ENCODE peak calls at places on chromosomes 6 and 20, in four cellular contexts. One of them, this sample, is unnamed.

GRCh38 chr6:130482645-130483390 is 117.0 kb downstream of the TMEM200A start:
- DNase-seq in IMR-90: peak
- DNase-seq in HepG2: no peak
- DNase-seq in SK-N-SH: no peak
- DNase-seq in this sample: no peak

GRCh38 chr6:108550256-108550655 is 10.5 kb upstream of the FOXO3 start:
- DNase-seq in IMR-90: no peak
- DNase-seq in HepG2: no peak
- DNase-seq in SK-N-SH: no peak
- DNase-seq in this sample: no peak

GRCh38 chr6:467111-467510 is 75.6 kb downstream of the IRF4 start:
- DNase-seq in IMR-90: no peak
- DNase-seq in HepG2: no peak
- DNase-seq in SK-N-SH: no peak
- DNase-seq in this sample: no peak

GRCh38 chr6:122610690-122611455 is 668 bp downstream of the PKIB start:
- DNase-seq in IMR-90: no peak
- DNase-seq in HepG2: peak
- DNase-seq in SK-N-SH: peak
- DNase-seq in this sample: no peak

GRCh38 chr20:44736170-44737021 is 9.3 kb upstream of the KCNK15 start:
- DNase-seq in IMR-90: peak
- DNase-seq in HepG2: peak
- DNase-seq in SK-N-SH: no peak
- DNase-seq in this sample: peak

GRCh38 chr20:45347936-45348809 is at the start of gene SDC4:
- DNase-seq in IMR-90: peak
- DNase-seq in HepG2: no peak
- DNase-seq in SK-N-SH: peak
- DNase-seq in this sample: peak

GRCh38 chr6:24926192-24926591 is 9.6 kb downstream of the RIPOR2 start:
- DNase-seq in IMR-90: no peak
- DNase-seq in HepG2: peak
- DNase-seq in SK-N-SH: no peak
- DNase-seq in this sample: no peak

GRCh38 chr6:163324326-163324927 is 90.1 kb upstream of the QKI start:
- DNase-seq in IMR-90: no peak
- DNase-seq in HepG2: peak
- DNase-seq in SK-N-SH: no peak
- DNase-seq in this sample: no peak

GRCh38 chr20:43985608-43986316 is 71.1 kb downstream of the TOX2 start:
- DNase-seq in IMR-90: no peak
- DNase-seq in HepG2: no peak
- DNase-seq in SK-N-SH: no peak
- DNase-seq in this sample: no peak

GRCh38 chr6:52276130-52276529 is 8.4 kb downstream of the MCM3 start:
- DNase-seq in IMR-90: no peak
- DNase-seq in HepG2: no peak
- DNase-seq in SK-N-SH: no peak
- DNase-seq in this sample: no peak

DNA sequence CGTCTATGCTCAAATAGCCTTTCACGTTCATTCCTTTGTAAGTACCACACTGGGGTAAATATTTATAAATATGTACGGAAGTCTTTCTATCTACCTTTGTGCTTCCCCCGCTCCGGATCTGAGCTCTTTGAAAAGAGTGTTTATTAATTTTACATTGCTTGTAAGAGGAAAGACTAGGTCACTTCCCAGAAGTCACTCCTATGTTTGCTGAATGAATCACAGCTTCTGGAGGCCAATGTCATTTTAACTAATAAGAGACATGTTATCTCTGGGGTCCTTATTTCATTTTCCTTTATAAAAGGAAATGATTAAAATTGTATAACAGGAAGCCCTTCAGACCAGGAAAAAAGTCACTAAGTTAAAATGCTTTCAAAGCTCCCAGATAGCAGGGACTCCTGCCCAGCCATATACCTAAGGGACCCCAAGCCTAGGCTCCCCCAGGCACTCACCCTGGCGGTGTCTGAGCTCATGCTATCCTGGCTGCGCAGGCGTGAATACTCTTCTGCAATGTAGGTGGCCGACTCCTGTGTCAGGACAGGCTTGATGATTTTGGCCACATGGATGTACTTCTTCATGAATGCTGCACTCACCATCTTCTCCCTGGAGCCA is 12.6 kb downstream of the MCM3 start:
- DNase-seq in IMR-90: peak
- DNase-seq in HepG2: peak
- DNase-seq in SK-N-SH: no peak
- DNase-seq in this sample: no peak
- TF ChIP-seq MXI1 in IMR-90: no peak
- TF ChIP-seq MXI1 in HepG2: no peak
- TF ChIP-seq MXI1 in SK-N-SH: no peak
- TF ChIP-seq MXI1 in this sample: no peak

DNA sequence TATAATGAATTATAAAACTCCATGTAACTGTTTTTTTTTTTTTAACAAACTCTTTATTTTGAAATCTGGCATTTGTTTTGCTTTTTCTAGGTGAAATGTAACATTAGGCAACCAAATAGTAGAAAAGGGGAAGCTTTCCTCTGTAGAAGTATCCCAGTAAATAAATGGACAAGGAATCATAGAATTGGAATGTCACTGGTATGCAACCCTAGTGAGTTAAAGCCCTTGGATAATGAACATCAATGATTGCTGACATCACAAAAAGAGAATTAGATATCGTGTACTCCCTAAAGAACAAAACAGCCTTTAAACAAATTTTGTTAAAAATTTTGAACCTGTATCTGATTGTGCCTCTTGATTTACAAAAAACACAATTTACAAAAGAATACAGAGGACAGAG is 93.9 kb upstream of the OGFRL1 start:
- DNase-seq in IMR-90: peak
- DNase-seq in HepG2: no peak
- DNase-seq in SK-N-SH: no peak
- DNase-seq in this sample: no peak
- TF ChIP-seq MXI1 in IMR-90: no peak
- TF ChIP-seq MXI1 in HepG2: no peak
- TF ChIP-seq MXI1 in SK-N-SH: no peak
- TF ChIP-seq MXI1 in this sample: no peak

GRCh38 chr20:2307136-2307535 is 11.3 kb downstream of the TGM3 start:
- DNase-seq in IMR-90: no peak
- DNase-seq in HepG2: no peak
- DNase-seq in SK-N-SH: no peak
- DNase-seq in this sample: no peak
- TF ChIP-seq MXI1 in IMR-90: no peak
- TF ChIP-seq MXI1 in HepG2: no peak
- TF ChIP-seq MXI1 in SK-N-SH: no peak
- TF ChIP-seq MXI1 in this sample: no peak

GRCh38 chr6:126204598-126204997 is 135.3 kb upstream of the CENPW start:
- DNase-seq in IMR-90: no peak
- DNase-seq in HepG2: no peak
- DNase-seq in SK-N-SH: no peak
- DNase-seq in this sample: no peak
- TF ChIP-seq MXI1 in IMR-90: no peak
- TF ChIP-seq MXI1 in HepG2: no peak
- TF ChIP-seq MXI1 in SK-N-SH: no peak
- TF ChIP-seq MXI1 in this sample: no peak

DNA sequence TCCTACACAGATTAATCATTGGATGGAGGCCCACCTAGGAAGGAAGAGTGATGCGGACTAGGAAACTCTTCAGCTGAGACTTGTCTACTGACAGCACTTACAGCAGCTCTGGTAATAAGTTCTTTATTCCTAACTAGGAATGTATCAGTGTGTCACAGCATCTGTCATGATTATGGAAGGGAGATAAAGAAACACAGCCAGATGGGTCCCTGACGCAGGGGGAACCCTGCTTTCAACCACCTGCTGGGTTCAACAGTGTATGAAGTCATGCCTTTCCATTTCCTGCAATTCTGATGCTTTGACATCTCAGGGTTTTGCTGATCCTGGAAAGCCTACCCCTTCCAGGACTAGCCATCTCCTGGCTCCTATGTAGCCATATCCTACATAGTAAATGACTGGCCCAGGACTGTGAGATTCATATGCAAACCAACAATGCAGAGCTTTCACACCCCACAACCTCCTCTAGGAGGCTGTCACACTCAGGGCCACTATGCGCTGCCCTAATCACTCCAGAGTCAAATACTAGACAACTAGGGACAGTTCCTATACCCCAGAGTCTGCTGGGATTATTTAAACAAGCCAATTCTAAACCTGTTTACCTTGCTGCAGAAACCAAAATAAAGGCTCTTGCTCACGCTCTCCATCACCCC is 29.0 kb upstream of the MANEA start:
- DNase-seq in IMR-90: no peak
- DNase-seq in HepG2: no peak
- DNase-seq in SK-N-SH: no peak
- DNase-seq in this sample: peak
- TF ChIP-seq MXI1 in IMR-90: no peak
- TF ChIP-seq MXI1 in HepG2: no peak
- TF ChIP-seq MXI1 in SK-N-SH: no peak
- TF ChIP-seq MXI1 in this sample: no peak

This sample was measured in K562.